ENCODE peak calls at places on chromosomes 16 and 17, in five cellular contexts. D, L, Z, M and N are unnamed samples.

GRCh38 chr17:49817993-49818392 is 29.5 kb downstream of the KAT7 start:
- DNase-seq in Z (no peak), L (no peak), M (peak; percentile 18), D (no peak), N (no peak)

GRCh38 chr17:82615084-82616020 is 32.9 kb downstream of the WDR45B start:
- DNase-seq in M (no peak), L (no peak), D (no peak), Z (no peak), N (no peak)

GRCh38 chr17:45896803-45897693 is 2.7 kb downstream of the MAPT start:
- DNase-seq in L (no peak), D (no peak), Z (no peak), M (no peak), N (no peak)

GRCh38 chr16:12542818-12543699 is 260.6 kb downstream of the CPPED1 start:
- DNase-seq in M (no peak), L (peak; percentile 18), D (no peak), Z (no peak), N (no peak)

GRCh38 chr17:732788-733720 is 658 bp downstream of the TLCD3A start:
- DNase-seq in D (peak; percentile 40), M (no peak), Z (peak; percentile 44), L (no peak), N (no peak)

GRCh38 chr16:1525871-1526607 is 7.4 kb upstream of the TMEM204 start:
- DNase-seq in L (no peak), D (no peak), M (no peak), Z (no peak), N (no peak)

GRCh38 chr17:82692268-82692667 is 6.2 kb downstream of the RAB40B start:
- DNase-seq in Z (no peak), D (no peak), M (no peak), L (no peak), N (no peak)

GRCh38 chr17:74599531-74599939 is 7.5 kb upstream of the CD300LD start:
- DNase-seq in M (no peak), Z (no peak), D (no peak), L (no peak), N (no peak)

GRCh38 chr16:87127061-87127765 is 190.0 kb downstream of the C16orf95 start:
- DNase-seq in M (no peak), L (no peak), Z (no peak), D (peak; percentile 27), N (peak; percentile 23)

GRCh38 chr17:76880268-76880667 is 12.1 kb downstream of the MGAT5B start:
- DNase-seq in D (no peak), Z (no peak), L (no peak), M (no peak), N (no peak)

GRCh38 chr17:27590864-27591263 is 40.1 kb upstream of the LGALS9 start:
- DNase-seq in D (no peak), M (no peak), L (no peak), Z (no peak), N (no peak)

GRCh38 chr17:46818319-46818928 is at the start of gene WNT3:
- DNase-seq in M (peak; percentile 11), L (peak; percentile 14), Z (no peak), D (no peak), N (peak; percentile 45)

GRCh38 chr16:57260294-57260929 is 15.4 kb downstream of the ARL2BP start:
- DNase-seq in M (no peak), L (no peak), Z (peak; percentile 57), D (peak; percentile 71), N (peak; percentile 15)

GRCh38 chr17:45019177-45019711 is 32.2 kb downstream of the DCAKD start:
- DNase-seq in Z (peak; percentile 23), D (peak; percentile 77), L (no peak), M (no peak), N (peak; percentile 35)

GRCh38 chr16:88790312-88791150 is 5.5 kb upstream of the PIEZO1 start:
- DNase-seq in D (peak; percentile 31), L (no peak), M (peak; percentile 28), Z (no peak), N (no peak)

GRCh38 chr17:80117491-80118401 is 16.4 kb downstream of the GAA start:
- DNase-seq in Z (no peak), L (no peak), D (no peak), M (no peak), N (peak; percentile 9)

GRCh38 chr17:7352910-7353635 is 1.1 kb downstream of the KCTD11 start:
- DNase-seq in D (no peak), L (no peak), M (no peak), Z (no peak), N (no peak)

GRCh38 chr17:9233271-9233599 is 211.9 kb downstream of the NTN1 start:
- DNase-seq in Z (no peak), L (no peak), D (no peak), M (no peak), N (no peak)

GRCh38 chr16:67571981-67572431 is 9.7 kb downstream of the CTCF start:
- DNase-seq in M (no peak), D (peak; percentile 52), L (no peak), Z (peak; percentile 43), N (no peak)

GRCh38 chr16:86252596-86252995 is 257.7 kb upstream of the FOXF1 start:
- DNase-seq in Z (peak; percentile 43), L (no peak), M (no peak), D (peak; percentile 15), N (peak; percentile 32)

GRCh38 chr17:64384253-64385186 is 6.1 kb downstream of the PECAM1 start:
- DNase-seq in Z (no peak), L (no peak), D (no peak), M (no peak), N (no peak)

GRCh38 chr17:11493947-11494346 is 104.3 kb upstream of the DNAH9 start:
- DNase-seq in Z (no peak), L (no peak), D (no peak), M (no peak), N (no peak)

GRCh38 chr17:29648005-29648404 is 25.3 kb upstream of the CORO6 start:
- DNase-seq in Z (peak; percentile 41), D (no peak), L (no peak), M (no peak), N (no peak)

GRCh38 chr17:61208301-61209098 is 191.1 kb upstream of the TBX2 start:
- DNase-seq in M (no peak), D (no peak), L (peak; percentile 90), Z (peak; percentile 51), N (no peak)

GRCh38 chr17:37847811-37848331 is 76.3 kb upstream of the TBC1D3K start:
- DNase-seq in D (no peak), M (no peak), Z (no peak), L (no peak), N (no peak)

GRCh38 chr17:65489413-65490170 is 71.9 kb downstream of the AXIN2 start:
- DNase-seq in D (no peak), Z (peak; percentile 12), M (no peak), L (no peak), N (no peak)

GRCh38 chr16:88905563-88905962 is 39.1 kb upstream of the PABPN1L start:
- DNase-seq in D (peak; percentile 12), M (no peak), Z (no peak), L (no peak), N (peak; percentile 63)

GRCh38 chr16:53457670-53458069 is 23.4 kb downstream of the RBL2 start:
- DNase-seq in Z (no peak), M (peak; percentile 49), D (no peak), L (no peak), N (no peak)

GRCh38 chr17:60383379-60383778 is 8.6 kb downstream of the USP32 start:
- DNase-seq in Z (no peak), L (no peak), D (no peak), M (no peak), N (no peak)

GRCh38 chr17:20279631-20280030 is 187.7 kb downstream of the LGALS9B start:
- DNase-seq in L (peak; percentile 42), M (no peak), Z (no peak), D (no peak), N (no peak)

GRCh38 chr17:51152766-51153209 is 571 bp upstream of the NME1 start:
- DNase-seq in D (no peak), L (peak; percentile 49), M (no peak), Z (peak; percentile 47), N (peak; percentile 22)

GRCh38 chr17:6701719-6702118 is 11.4 kb downstream of the SLC13A5 start:
- DNase-seq in M (no peak), D (peak; percentile 40), Z (peak; percentile 28), L (no peak), N (peak; percentile 58)

GRCh38 chr17:82887255-82888164 is 47.7 kb upstream of the ZNF750 start:
- DNase-seq in M (no peak), Z (peak; percentile 68), L (no peak), D (no peak), N (no peak)